ENCODE peak calls at places on chromosomes 6 and 20, in eight cellular contexts. H, B, R, Q, M, D, O and A are unnamed samples.

GRCh38 chr6:156111913-156112312 is 656.3 kb upstream of the NOX3 start:
- DNase-seq in R (no peak), Q (no peak), M (no peak), H (no peak), O (no peak), B (no peak), D (no peak), A (no peak)

GRCh38 chr20:4064118-4064962 is 49.0 kb upstream of the RNF24 start:
- DNase-seq in R (peak; percentile 98), M (no peak), B (peak; percentile 95), D (peak; percentile 87), Q (peak; percentile 92), H (peak; percentile 91), O (no peak), A (peak; percentile 88)

GRCh38 chr20:64058536-64058935 is 4.5 kb upstream of the TCEA2 start:
- DNase-seq in R (peak; percentile 26), O (no peak), M (no peak), D (no peak), B (no peak), Q (no peak), H (no peak), A (no peak)

GRCh38 chr20:43409041-43409913 is 48.4 kb upstream of the SRSF6 start:
- DNase-seq in D (peak; percentile 51), B (no peak), H (no peak), Q (no peak), M (no peak), O (peak; percentile 40), R (peak; percentile 65), A (no peak)

GRCh38 chr6:111011360-111012142 is 29.7 kb downstream of the RPF2 start:
- DNase-seq in R (peak; percentile 50), O (peak; percentile 40), M (no peak), Q (no peak), D (peak; percentile 40), H (no peak), B (no peak), A (no peak)

GRCh38 chr20:37346526-37347346 is 796 bp downstream of the SRC start:
- DNase-seq in H (no peak), M (no peak), R (no peak), O (no peak), Q (no peak), B (no peak), D (no peak), A (no peak)

GRCh38 chr6:154371337-154371736 is 14.7 kb upstream of the IPCEF1 start:
- DNase-seq in R (no peak), Q (no peak), B (no peak), O (no peak), M (no peak), H (no peak), D (no peak), A (no peak)

GRCh38 chr6:35048031-35048613 is 93.0 kb downstream of the TCP11 start:
- DNase-seq in O (no peak), M (no peak), D (no peak), Q (peak; percentile 38), H (no peak), B (peak; percentile 72), R (no peak), A (no peak)

GRCh38 chr6:170144952-170145587 is 145.8 kb downstream of the DLL1 start:
- DNase-seq in R (peak; percentile 53), O (no peak), M (no peak), B (no peak), D (peak; percentile 40), Q (no peak), H (no peak), A (no peak)

GRCh38 chr6:57247603-57248002 is 25.5 kb upstream of the RAB23 start:
- DNase-seq in R (no peak), Q (no peak), H (no peak), O (no peak), M (no peak), B (no peak), D (no peak), A (no peak)

DNA sequence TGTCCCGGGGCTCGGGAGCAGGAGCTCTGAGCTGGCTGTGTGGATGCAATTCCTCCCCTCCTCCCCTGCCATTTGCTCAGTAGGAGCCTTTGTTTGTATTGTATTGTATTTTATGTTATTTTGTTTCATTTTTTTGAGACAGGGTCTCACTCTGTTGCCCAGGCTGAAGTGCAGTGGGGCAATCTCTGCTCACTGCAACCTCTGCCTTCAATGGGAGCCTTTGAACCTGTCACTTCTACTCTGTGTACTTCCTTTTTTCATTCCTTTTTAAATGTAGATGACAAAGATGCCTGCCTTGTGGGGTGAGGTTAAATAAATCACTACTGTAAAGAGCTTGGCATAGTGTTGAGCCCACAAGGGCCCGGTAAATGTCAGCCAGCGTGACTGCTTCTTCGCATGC is 70.6 kb downstream of the DCDC2 start:
- DNase-seq in D (no peak), R (no peak), B (no peak), O (no peak), Q (no peak), M (no peak), H (no peak), A (no peak)
- H3K27ac ChIP-seq in D (no peak overlapping the region), R (no peak overlapping the region), B (no peak overlapping the region), O (no peak overlapping the region), Q (no peak overlapping the region), M (no peak overlapping the region), H (no peak overlapping the region), A (no peak overlapping the region)

DNA sequence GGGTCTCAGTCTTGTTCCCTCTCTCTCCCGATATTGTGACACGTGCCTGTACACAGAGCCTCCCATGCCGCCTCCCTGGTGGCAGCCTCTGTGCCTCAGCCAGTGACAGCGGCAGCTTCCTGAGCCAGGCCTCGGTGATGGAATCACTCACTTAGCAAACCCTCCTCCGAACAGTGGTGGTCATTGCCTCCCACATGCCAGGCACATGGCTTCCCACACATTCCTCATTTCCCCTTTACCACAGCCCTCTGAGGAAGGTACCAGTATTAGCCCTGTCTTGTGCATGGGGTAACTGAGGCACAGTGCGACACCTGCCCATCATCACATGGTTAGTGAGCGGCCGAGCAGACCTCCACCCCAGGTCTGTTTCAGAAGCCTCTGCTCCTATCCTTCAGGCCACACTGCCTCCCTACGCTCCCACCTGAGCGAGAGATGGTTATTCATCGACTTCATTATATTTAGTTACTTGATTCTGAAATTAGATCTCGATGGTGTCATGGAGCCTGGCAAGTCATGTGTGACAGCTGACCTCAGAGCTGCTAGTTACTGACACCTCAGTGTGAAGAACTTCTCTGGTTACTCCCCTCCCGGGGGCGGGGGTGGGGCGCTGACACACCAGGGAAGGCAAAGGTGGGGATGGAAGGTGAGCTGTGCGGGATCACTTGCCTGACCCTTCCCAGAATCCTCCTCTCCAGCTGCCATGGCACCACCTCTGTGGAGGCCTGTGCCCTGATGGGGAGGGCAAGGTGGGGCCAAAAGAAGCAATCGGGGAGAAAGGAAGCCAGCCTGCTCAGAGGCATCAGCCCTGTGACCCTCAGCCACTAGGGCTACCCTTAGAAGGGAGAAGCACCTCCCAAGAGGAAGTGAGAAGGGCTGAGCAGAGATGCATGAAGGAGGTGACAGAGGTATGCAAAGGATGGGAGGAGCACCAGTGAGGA is 17.9 kb downstream of the MDGA1 start:
- DNase-seq in B (no peak), Q (no peak), M (no peak), D (no peak), O (peak; percentile 74), R (no peak), H (no peak), A (no peak)
- H3K27ac ChIP-seq in B (no peak overlapping the region), Q (no peak overlapping the region), M (no peak overlapping the region), D (no peak overlapping the region), O (peak overlapping the region; percentile 25), R (no peak overlapping the region), H (no peak overlapping the region), A (peak overlapping the region; percentile 73)

DNA sequence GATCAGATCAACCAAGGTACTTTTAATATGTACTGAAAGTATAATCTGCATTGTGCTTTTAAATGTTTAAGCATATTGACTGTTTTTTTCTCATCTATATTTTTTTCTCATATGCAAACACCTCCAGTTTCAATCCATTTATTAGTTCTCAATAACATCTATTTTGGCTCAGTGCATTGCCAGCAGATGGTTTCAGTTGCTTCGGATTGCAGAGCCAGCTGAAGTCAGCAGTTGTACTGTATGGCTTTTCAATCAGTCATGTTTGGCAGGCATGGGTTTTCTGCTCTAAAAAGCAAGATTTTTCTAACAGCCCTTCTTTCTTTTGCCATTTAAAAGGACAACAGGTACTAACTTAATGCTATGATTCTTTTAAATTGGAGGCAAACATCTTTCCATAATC is 121.2 kb downstream of the CD109 start:
- DNase-seq in Q (no peak), R (no peak), M (no peak), D (no peak), B (no peak), O (no peak), H (no peak), A (no peak)
- H3K27ac ChIP-seq in Q (no peak overlapping the region), R (no peak overlapping the region), M (no peak overlapping the region), D (no peak overlapping the region), B (no peak overlapping the region), O (no peak overlapping the region), H (no peak overlapping the region), A (no peak overlapping the region)

GRCh38 chr6:39816744-39817143 is 24.6 kb downstream of the DAAM2 start:
- DNase-seq in Q (no peak), B (no peak), H (no peak), D (no peak), R (no peak), M (no peak), O (no peak), A (no peak)

GRCh38 chr6:39819226-39819625 is 27.1 kb downstream of the DAAM2 start:
- DNase-seq in D (no peak), R (no peak), Q (no peak), O (no peak), H (no peak), B (no peak), M (no peak), A (no peak)

GRCh38 chr6:39819676-39820075 is 27.5 kb downstream of the DAAM2 start:
- DNase-seq in M (no peak), H (no peak), D (no peak), O (no peak), Q (no peak), R (no peak), B (no peak), A (no peak)

GRCh38 chr6:39820553-39820952 is 28.4 kb downstream of the DAAM2 start:
- DNase-seq in M (no peak), O (no peak), B (no peak), D (no peak), R (no peak), Q (no peak), H (no peak), A (no peak)

DNA sequence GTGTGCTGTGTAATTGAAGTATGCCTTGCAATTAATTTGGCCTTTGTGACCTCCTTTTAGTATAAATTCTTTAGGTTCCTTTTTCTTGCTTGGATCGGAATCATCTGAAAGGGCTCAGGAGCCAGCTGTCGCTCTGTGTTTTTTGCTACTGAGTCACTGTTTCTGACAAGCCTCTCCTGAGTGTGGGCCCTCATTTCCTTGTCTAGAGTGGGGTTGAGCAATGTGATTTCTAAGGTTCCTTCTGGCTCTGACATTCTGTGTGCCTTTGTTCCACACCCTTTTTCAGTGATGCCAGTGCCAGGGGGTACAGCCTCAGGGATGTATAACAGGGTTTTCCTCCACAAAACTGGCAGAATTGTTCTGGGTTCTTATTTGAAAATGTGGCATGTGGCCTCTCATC is 26.5 kb downstream of the DAAM2 start:
- DNase-seq in R (no peak), O (no peak), Q (no peak), B (no peak), M (no peak), D (no peak), H (no peak), A (no peak)
- H3K27ac ChIP-seq in R (no peak overlapping the region), O (no peak overlapping the region), Q (peak overlapping the region; percentile 82), B (peak overlapping the region; percentile 48), M (no peak overlapping the region), D (no peak overlapping the region), H (peak overlapping the region; percentile 32), A (peak overlapping the region; percentile 97)